ENCODE peak calls at places on chromosome 15, in eight cellular contexts. X, W, I, H, Y, B, K and N are unnamed samples.

GRCh38 chr15:75214293-75215096 is 12.8 kb downstream of the C15orf39 start:
- ATAC-seq in X (no peak), W (no peak), I (no peak), H (no peak), Y (no peak), B (no peak), K (no peak), N (no peak)

GRCh38 chr15:93035953-93036810 is 52.8 kb downstream of the RGMA start:
- ATAC-seq in X (peak), W (peak), I (peak), H (peak), Y (peak), B (peak), K (peak), N (no peak)

GRCh38 chr15:80179025-80179759 is 26.4 kb downstream of the FAH start:
- ATAC-seq in X (no peak), W (no peak), I (no peak), H (no peak), Y (no peak), B (peak), K (peak), N (no peak)

GRCh38 chr15:50247819-50248650 is 17.5 kb downstream of the HDC start:
- ATAC-seq in X (peak), W (peak), I (peak), H (peak), Y (peak), B (no peak), K (peak), N (no peak)

GRCh38 chr15:77002954-77003912 is 8.3 kb downstream of the PSTPIP1 start:
- ATAC-seq in X (peak), W (peak), I (peak), H (peak), Y (peak), B (peak), K (peak), N (peak)

GRCh38 chr15:43799945-43800285 is at the start of gene SERINC4:
- ATAC-seq in X (no peak), W (peak), I (no peak), H (no peak), Y (peak), B (no peak), K (peak), N (peak)

GRCh38 chr15:78438595-78439285 is 724 bp downstream of the IREB2 start:
- ATAC-seq in X (no peak), W (peak), I (no peak), H (no peak), Y (no peak), B (peak), K (peak), N (no peak)

GRCh38 chr15:40087991-40088928 is 20.4 kb downstream of the BMF start:
- ATAC-seq in X (no peak), W (no peak), I (peak), H (no peak), Y (peak), B (peak), K (no peak), N (peak)

GRCh38 chr15:78049691-78050440 is 27.6 kb downstream of the TBC1D2B start:
- ATAC-seq in X (peak), W (peak), I (peak), H (peak), Y (peak), B (no peak), K (peak), N (peak)

GRCh38 chr15:57655087-57655486 is 51.4 kb upstream of the POLR2M start:
- ATAC-seq in X (no peak), W (no peak), I (no peak), H (no peak), Y (no peak), B (no peak), K (no peak), N (no peak)

GRCh38 chr15:31098953-31099740 is 2.4 kb downstream of the TRPM1 start:
- ATAC-seq in X (no peak), W (no peak), I (no peak), H (no peak), Y (no peak), B (no peak), K (no peak), N (no peak)

GRCh38 chr15:82832601-82833209 is 23.3 kb downstream of the WHAMM start:
- ATAC-seq in X (peak), W (peak), I (peak), H (no peak), Y (peak), B (peak), K (peak), N (no peak)

GRCh38 chr15:65940618-65940909 is 71.3 kb downstream of the RAB11A start:
- ATAC-seq in X (no peak), W (peak), I (no peak), H (no peak), Y (no peak), B (peak), K (peak), N (no peak)